ENCODE peak calls at places on chromosome 18, in ten cellular contexts. B is GM06990, Z is A549, M is bronchial epithelial cell, P is kidney epithelial cell, X is endothelial cell, G is HFFc6, V is pancreas, F is fibroblast of pulmonary artery, Q is MCF 10A. E is an unnamed sample.

GRCh38 chr18:77249583-77250500 is at the start of gene GALR1:
- DNase-seq in Z (no peak), P (no peak), B (peak), G (no peak), M (no peak), X (peak), V (peak), F (no peak), Q (no peak), E (no peak)

GRCh38 chr18:51867767-51868166 is 472.2 kb upstream of the DCC start:
- DNase-seq in P (no peak), V (no peak), Z (no peak), Q (peak), M (peak), B (no peak), G (no peak), X (no peak), F (peak), E (no peak)

GRCh38 chr18:73947180-73947989 is 200.2 kb downstream of the FBXO15 start:
- DNase-seq in B (no peak), M (no peak), V (no peak), Z (no peak), X (no peak), G (no peak), F (no peak), Q (no peak), P (peak), E (no peak)

GRCh38 chr18:3950668-3951413 is 500.9 kb downstream of the TGIF1 start:
- DNase-seq in F (no peak), G (no peak), X (no peak), V (no peak), P (no peak), M (no peak), Q (no peak), Z (no peak), B (no peak), E (no peak)

GRCh38 chr18:8176554-8176953 is 432.7 kb upstream of the RAB12 start:
- DNase-seq in M (no peak), B (no peak), P (no peak), Z (no peak), F (no peak), V (no peak), G (no peak), Q (no peak), X (no peak), E (no peak)

GRCh38 chr18:75360941-75361340 is 66.6 kb downstream of the SMIM21 start:
- DNase-seq in M (no peak), F (no peak), X (no peak), V (no peak), Q (no peak), B (no peak), G (no peak), P (no peak), Z (no peak), E (no peak)

GRCh38 chr18:5066380-5066977 is 130.6 kb downstream of the AKAIN1 start:
- DNase-seq in F (no peak), B (no peak), V (no peak), G (no peak), P (no peak), M (no peak), Q (no peak), X (peak), Z (peak), E (no peak)

GRCh38 chr18:2933995-2934394 is 78.9 kb downstream of the LPIN2 start:
- DNase-seq in B (no peak), Q (no peak), F (no peak), P (no peak), V (no peak), X (no peak), G (no peak), M (no peak), Z (no peak), E (no peak)

GRCh38 chr18:53422896-53423295 is 801.6 kb downstream of the MBD2 start:
- DNase-seq in F (no peak), B (no peak), Z (no peak), G (no peak), Q (no peak), P (no peak), V (no peak), X (no peak), M (no peak), E (no peak)

GRCh38 chr18:59509477-59510173 is 150.6 kb upstream of the LMAN1 start:
- DNase-seq in P (no peak), B (no peak), Q (no peak), X (peak), G (no peak), Z (no peak), M (no peak), F (no peak), V (no peak), E (no peak)

GRCh38 chr18:11948852-11949523 is 32.3 kb upstream of the IMPA2 start:
- DNase-seq in B (no peak), P (no peak), Z (no peak), M (no peak), F (no peak), V (no peak), Q (no peak), G (peak), X (no peak), E (no peak)

GRCh38 chr18:34913837-34914755 is 127.1 kb upstream of the MAPRE2 start:
- DNase-seq in X (no peak), M (no peak), Q (peak), F (peak), G (no peak), V (no peak), B (no peak), P (no peak), Z (peak), E (no peak)

GRCh38 chr18:53234610-53235009 is 894.6 kb downstream of the DCC start:
- DNase-seq in B (no peak), Q (no peak), P (no peak), V (no peak), G (no peak), M (no peak), Z (no peak), X (no peak), F (no peak), E (no peak)

GRCh38 chr18:54558609-54559585 is 32.1 kb upstream of the DYNAP start:
- DNase-seq in G (no peak), Q (peak), B (peak), V (no peak), X (peak), Z (peak), F (peak), P (no peak), M (peak), E (no peak)

GRCh38 chr18:68779169-68779568 is 18.7 kb upstream of the CCDC102B start:
- DNase-seq in P (no peak), Q (peak), M (peak), G (no peak), F (peak), B (no peak), V (no peak), X (no peak), Z (no peak), E (no peak)

GRCh38 chr18:3703732-3704176 is 253.8 kb downstream of the TGIF1 start:
- DNase-seq in G (peak), V (peak), Z (peak), P (no peak), B (no peak), X (peak), Q (peak), M (peak), F (peak), E (peak)

GRCh38 chr18:1017679-1018078 is 113.0 kb downstream of the ADCYAP1 start:
- DNase-seq in Z (no peak), B (no peak), F (no peak), M (no peak), V (no peak), P (no peak), X (no peak), Q (no peak), G (no peak), E (no peak)

GRCh38 chr18:35683021-35683420 is 101.5 kb downstream of the GALNT1 start:
- DNase-seq in P (no peak), Z (no peak), V (no peak), F (no peak), B (no peak), G (no peak), M (no peak), X (no peak), Q (no peak), E (no peak)

GRCh38 chr18:13369756-13370510 is 151.4 kb downstream of the LDLRAD4 start:
- DNase-seq in Q (no peak), G (no peak), V (no peak), F (no peak), M (no peak), Z (peak), X (no peak), B (no peak), P (peak), E (no peak)

GRCh38 chr18:60198063-60198462 is 174.5 kb downstream of the MC4R start:
- DNase-seq in X (no peak), M (no peak), P (no peak), B (no peak), G (no peak), V (no peak), F (peak), Z (no peak), Q (no peak), E (no peak)

GRCh38 chr18:74674487-74674886 is 76.8 kb downstream of the ZNF407 start:
- DNase-seq in F (no peak), B (no peak), P (no peak), M (no peak), G (no peak), V (no peak), Z (no peak), X (no peak), Q (no peak), E (no peak)

GRCh38 chr18:76685402-76685801 is 137.0 kb upstream of the ZNF236 start:
- DNase-seq in B (no peak), V (no peak), P (no peak), G (no peak), F (no peak), X (no peak), M (no peak), Q (no peak), Z (no peak), E (no peak)

GRCh38 chr18:25434771-25435461 is 83.0 kb upstream of the ZNF521 start:
- DNase-seq in G (no peak), Z (no peak), B (no peak), Q (peak), F (no peak), P (peak), M (peak), X (no peak), V (no peak), E (no peak)

GRCh38 chr18:77733292-77733903 is 483.8 kb downstream of the GALR1 start:
- DNase-seq in X (no peak), G (no peak), P (no peak), Z (no peak), M (no peak), Q (no peak), V (no peak), B (no peak), F (no peak), E (no peak)

GRCh38 chr18:57475903-57476302 is 40.7 kb downstream of the ONECUT2 start:
- DNase-seq in M (no peak), X (peak), G (no peak), P (no peak), V (no peak), F (no peak), Z (no peak), Q (no peak), B (no peak), E (no peak)

GRCh38 chr18:35050638-35051287 is 9.6 kb downstream of the MAPRE2 start:
- DNase-seq in B (no peak), Q (no peak), G (no peak), M (no peak), X (no peak), F (peak), V (no peak), Z (no peak), P (no peak), E (no peak)

GRCh38 chr18:52348209-52348608 is 8.2 kb downstream of the DCC start:
- DNase-seq in P (no peak), V (no peak), F (peak), B (no peak), Q (peak), Z (peak), X (no peak), M (peak), G (no peak), E (no peak)

GRCh38 chr18:34802938-34803337 is 92.8 kb downstream of the DTNA start:
- DNase-seq in Z (no peak), P (no peak), G (no peak), Q (no peak), V (no peak), M (no peak), B (no peak), X (no peak), F (no peak), E (no peak)

GRCh38 chr18:5604778-5605177 is 61.0 kb upstream of the EPB41L3 start:
- DNase-seq in P (no peak), F (no peak), X (no peak), G (no peak), B (no peak), M (no peak), Q (no peak), V (no peak), Z (no peak), E (no peak)

GRCh38 chr18:28814365-28814764 is 637.4 kb upstream of the CDH2 start:
- DNase-seq in M (peak), B (no peak), X (no peak), G (no peak), F (no peak), Z (no peak), P (no peak), V (no peak), Q (no peak), E (no peak)

GRCh38 chr18:68394705-68395104 is 320.2 kb downstream of the TMX3 start:
- DNase-seq in Q (peak), M (peak), X (no peak), Z (no peak), F (peak), G (peak), V (no peak), B (no peak), P (no peak), E (no peak)

GRCh38 chr18:10057401-10057800 is 143.6 kb downstream of the VAPA start:
- DNase-seq in F (no peak), P (no peak), V (no peak), X (no peak), Z (no peak), Q (no peak), B (no peak), M (no peak), G (no peak), E (no peak)

GRCh38 chr18:48612511-48612910 is 73.7 kb downstream of the CTIF start:
- DNase-seq in B (no peak), F (no peak), V (no peak), P (no peak), X (no peak), Q (no peak), G (no peak), M (no peak), Z (no peak), E (no peak)

GRCh38 chr18:48611196-48611595 is 72.4 kb downstream of the CTIF start:
- DNase-seq in G (no peak), X (no peak), P (no peak), M (no peak), B (no peak), F (no peak), Z (no peak), Q (no peak), V (no peak), E (no peak)

GRCh38 chr18:48612917-48613316 is 74.1 kb downstream of the CTIF start:
- DNase-seq in P (no peak), M (no peak), X (no peak), F (no peak), Q (no peak), G (no peak), B (no peak), Z (no peak), V (no peak), E (peak)

GRCh38 chr18:48613589-48613988 is 74.8 kb downstream of the CTIF start:
- DNase-seq in P (no peak), B (no peak), M (no peak), X (no peak), Q (no peak), Z (no peak), F (no peak), V (no peak), G (no peak), E (no peak)

DNA sequence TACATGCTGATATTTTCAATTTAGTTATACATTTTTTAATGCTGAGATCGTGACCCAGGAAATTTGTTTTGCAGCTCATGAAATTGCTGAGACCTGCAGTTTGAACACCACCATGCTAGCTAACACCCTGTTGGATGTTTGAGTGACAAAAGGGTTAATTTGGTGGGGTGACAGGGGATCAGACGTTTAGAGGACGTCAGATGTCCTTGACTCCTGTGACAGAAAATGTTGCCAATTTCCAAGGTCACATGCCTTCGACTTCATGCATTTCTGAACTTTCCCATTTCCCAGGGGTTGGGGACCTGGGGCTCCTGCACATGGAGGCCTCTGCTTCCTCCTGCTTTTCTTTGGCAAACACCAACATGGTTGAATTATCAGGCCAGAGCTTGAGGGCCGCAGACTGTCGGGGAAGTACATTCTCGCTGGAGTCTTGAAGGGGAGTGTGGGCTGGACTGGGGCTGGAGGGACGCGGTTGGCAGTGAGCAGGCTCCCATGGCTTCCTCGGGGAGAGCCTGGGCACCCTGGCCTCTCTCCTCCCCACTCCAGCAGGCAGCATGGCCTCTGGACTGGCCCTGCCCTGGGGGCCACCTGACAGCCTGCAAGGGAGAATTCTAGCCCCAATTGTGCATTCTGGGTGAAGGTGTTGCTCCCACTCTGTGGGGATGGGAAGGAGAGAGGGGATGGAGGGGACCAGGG is 73.1 kb downstream of the CTIF start:
- DNase-seq in Q (no peak), G (no peak), M (no peak), F (no peak), B (no peak), Z (no peak), X (no peak), V (no peak), P (no peak), E (no peak)
- TF ChIP-seq CTCF in Q (no peak), G (no peak), M (no peak), F (no peak), B (no peak), Z (no peak), X (no peak), V (no peak), P (no peak), E (no peak)

DNA sequence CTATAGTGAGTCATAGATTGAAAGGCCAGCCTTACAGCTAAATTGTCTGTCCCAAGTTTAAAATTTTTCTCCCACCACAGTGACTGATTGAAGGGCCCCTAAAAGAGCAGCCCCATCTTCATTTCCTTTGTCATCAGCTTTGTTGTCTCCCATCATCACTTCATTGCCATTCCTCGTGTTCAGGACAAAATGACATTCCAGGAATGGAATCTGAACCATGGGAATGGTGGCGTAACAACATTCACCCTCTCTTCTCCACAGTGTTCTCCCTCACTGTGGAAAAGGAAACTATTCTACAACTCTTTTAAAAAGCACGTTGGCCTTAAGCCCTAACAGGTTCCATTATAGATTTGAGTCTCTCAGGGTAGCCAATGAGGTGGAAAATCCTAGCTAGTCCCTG is 52.1 kb downstream of the PSTPIP2 start:
- DNase-seq in F (peak), V (no peak), M (no peak), G (no peak), Q (no peak), X (no peak), Z (no peak), P (no peak), B (no peak), E (no peak)
- TF ChIP-seq CTCF in F (no peak), V (no peak), M (no peak), G (no peak), Q (no peak), X (no peak), Z (no peak), P (no peak), B (no peak), E (no peak)

GRCh38 chr18:62710417-62710816 is 4.9 kb upstream of the PHLPP1 start:
- DNase-seq in Z (no peak), G (peak), X (no peak), M (no peak), F (no peak), P (no peak), Q (no peak), V (no peak), B (no peak), E (no peak)
- TF ChIP-seq CTCF in Z (no peak), G (peak), X (no peak), M (no peak), F (no peak), P (no peak), Q (no peak), V (no peak), B (no peak), E (no peak)

GRCh38 chr18:21112140-21112473 is 494 bp upstream of the ROCK1 start:
- DNase-seq in G (no peak), P (no peak), M (no peak), X (no peak), Q (no peak), Z (no peak), B (no peak), F (no peak), V (peak), E (no peak)
- TF ChIP-seq CTCF in G (no peak), P (no peak), M (no peak), X (no peak), Q (no peak), Z (no peak), B (no peak), F (no peak), V (no peak), E (no peak)

GRCh38 chr18:31273812-31274527 is 44.0 kb upstream of the DSG1 start:
- DNase-seq in V (no peak), P (no peak), X (no peak), G (no peak), M (no peak), B (no peak), Z (peak), F (no peak), Q (no peak), E (no peak)

GRCh38 chr18:31270578-31270977 is 47.4 kb upstream of the DSG1 start:
- DNase-seq in G (no peak), M (no peak), Z (no peak), Q (no peak), P (no peak), F (no peak), B (no peak), V (no peak), X (no peak), E (no peak)

GRCh38 chr18:31267823-31268481 is 50.0 kb upstream of the DSG1 start:
- DNase-seq in P (no peak), G (no peak), Z (no peak), Q (no peak), V (no peak), M (no peak), X (no peak), F (no peak), B (peak), E (no peak)

GRCh38 chr18:31269508-31270074 is 48.4 kb upstream of the DSG1 start:
- DNase-seq in Z (no peak), X (no peak), B (no peak), V (no peak), G (no peak), Q (no peak), M (no peak), P (no peak), F (no peak), E (no peak)

DNA sequence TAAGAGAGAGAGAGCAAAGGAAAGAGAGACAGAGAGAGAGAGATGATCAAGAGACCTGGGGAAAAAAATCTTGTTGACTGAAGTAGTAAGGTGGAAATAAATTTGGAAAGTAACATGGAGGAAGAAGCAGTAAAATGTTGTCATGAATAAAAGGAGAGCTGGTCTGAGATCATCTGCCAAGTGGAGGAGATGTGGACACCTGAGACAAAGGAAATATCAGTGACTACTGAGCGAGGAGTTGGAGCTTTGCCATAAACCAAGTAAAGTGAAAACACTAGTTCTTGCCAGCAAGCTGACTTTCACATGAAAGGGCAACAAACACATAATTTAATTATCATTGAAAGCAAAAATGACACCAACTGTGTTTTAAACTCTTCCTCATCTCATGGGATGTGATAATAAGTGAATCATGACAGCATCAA is 49.0 kb upstream of the DSG1 start:
- DNase-seq in V (no peak), X (no peak), G (no peak), B (no peak), M (peak), Q (peak), Z (no peak), P (no peak), F (peak), E (no peak)
- TF ChIP-seq CTCF in V (no peak), X (no peak), G (no peak), B (no peak), M (no peak), Q (no peak), Z (no peak), P (no peak), F (no peak), E (no peak)

GRCh38 chr18:40415224-40415791 is 1539.7 kb upstream of the PIK3C3 start:
- DNase-seq in B (no peak), F (no peak), Q (no peak), M (no peak), P (no peak), Z (no peak), X (no peak), G (no peak), V (no peak), E (no peak)
- TF ChIP-seq CTCF in B (no peak), F (no peak), Q (no peak), M (no peak), P (no peak), Z (no peak), X (no peak), G (no peak), V (no peak), E (no peak)

E was measured in D721Med.